ENCODE peak calls at places on chromosomes 1 and 21, in seven cellular contexts. H is transverse colon; D is neural progenitor cell; A is heart left ventricle; F is CD8-positive, alpha-beta memory T cell; W is tibial nerve; E is heart right ventricle. L is an unnamed sample.

GRCh38 chr1:8822383-8823294 is 5.2 kb upstream of the RERE start:
- DNase-seq in H (no peak), D (no peak), A (peak; percentile 26), F (no peak), W (peak; percentile 43), E (no peak), L (no peak)

GRCh38 chr1:65924471-65924870 is 131.8 kb downstream of the PDE4B start:
- DNase-seq in H (no peak), D (no peak), A (no peak), F (no peak), W (no peak), E (no peak), L (peak; percentile 65)

GRCh38 chr1:11337536-11338350 is 64.7 kb downstream of the UBIAD1 start:
- DNase-seq in H (peak; percentile 40), D (peak; percentile 81), A (peak; percentile 28), F (peak; percentile 43), W (peak; percentile 14), E (peak; percentile 33), L (no peak)

GRCh38 chr1:64183985-64184440 is 19.4 kb upstream of the UBE2U start:
- DNase-seq in H (no peak), D (no peak), A (no peak), F (no peak), W (no peak), E (no peak), L (peak; percentile 89)

GRCh38 chr1:94323311-94324167 is 86.2 kb upstream of the ARHGAP29 start:
- DNase-seq in H (no peak), D (no peak), A (no peak), F (no peak), W (no peak), E (no peak), L (no peak)

GRCh38 chr1:60622486-60622885 is 459.9 kb upstream of the NFIA start:
- DNase-seq in H (no peak), D (no peak), A (no peak), F (no peak), W (no peak), E (no peak), L (no peak)

GRCh38 chr1:192654607-192655389 is 18.9 kb downstream of the RGS13 start:
- DNase-seq in H (no peak), D (no peak), A (no peak), F (no peak), W (no peak), E (no peak), L (no peak)

GRCh38 chr1:46969014-46969619 is 27.8 kb upstream of the CYP4A11 start:
- DNase-seq in H (no peak), D (no peak), A (no peak), F (no peak), W (no peak), E (no peak), L (no peak)

GRCh38 chr1:1895456-1896333 is 4.8 kb upstream of the GNB1 start:
- DNase-seq in H (no peak), D (no peak), A (no peak), F (no peak), W (no peak), E (no peak), L (no peak)

GRCh38 chr21:32578107-32578691 is 7.1 kb downstream of the TCP10L start:
- DNase-seq in H (peak; percentile 34), D (peak; percentile 71), A (no peak), F (peak; percentile 17), W (no peak), E (no peak), L (no peak)

GRCh38 chr1:19840228-19840627 is 25.1 kb upstream of the RNF186 start:
- DNase-seq in H (no peak), D (no peak), A (no peak), F (no peak), W (no peak), E (no peak), L (no peak)

GRCh38 chr1:6141601-6142000 is 38.5 kb downstream of the CHD5 start:
- DNase-seq in H (no peak), D (peak; percentile 43), A (no peak), F (no peak), W (no peak), E (peak; percentile 1), L (no peak)

GRCh38 chr1:243443557-243443956 is 187.7 kb downstream of the SDCCAG8 start:
- DNase-seq in H (no peak), D (no peak), A (no peak), F (no peak), W (no peak), E (no peak), L (no peak)

GRCh38 chr1:205775717-205776056 is 405 bp upstream of the RAB29 start:
- DNase-seq in H (no peak), D (no peak), A (no peak), F (no peak), W (peak; percentile 61), E (no peak), L (no peak)

GRCh38 chr1:234960722-234961467 is 167.7 kb downstream of the TOMM20 start:
- DNase-seq in H (peak; percentile 77), D (no peak), A (no peak), F (no peak), W (no peak), E (no peak), L (peak; percentile 51)

GRCh38 chr1:170321113-170321512 is 175.4 kb downstream of the NTMT2 start:
- DNase-seq in H (no peak), D (no peak), A (no peak), F (no peak), W (no peak), E (no peak), L (no peak)

GRCh38 chr1:22772054-22772453 is 61.4 kb downstream of the EPHB2 start:
- DNase-seq in H (no peak), D (no peak), A (no peak), F (no peak), W (no peak), E (no peak), L (no peak)

GRCh38 chr1:113784104-113784779 is 25.0 kb upstream of the PHTF1 start:
- DNase-seq in H (no peak), D (no peak), A (no peak), F (peak; percentile 27), W (no peak), E (no peak), L (no peak)

GRCh38 chr1:229027622-229028182 is 243.2 kb upstream of the RAB4A start:
- DNase-seq in H (peak; percentile 34), D (peak; percentile 94), A (no peak), F (no peak), W (peak; percentile 66), E (no peak), L (no peak)

GRCh38 chr1:118884946-118885345 is 103.2 kb downstream of the TBX15 start:
- DNase-seq in H (no peak), D (no peak), A (no peak), F (no peak), W (no peak), E (no peak), L (no peak)

DNA sequence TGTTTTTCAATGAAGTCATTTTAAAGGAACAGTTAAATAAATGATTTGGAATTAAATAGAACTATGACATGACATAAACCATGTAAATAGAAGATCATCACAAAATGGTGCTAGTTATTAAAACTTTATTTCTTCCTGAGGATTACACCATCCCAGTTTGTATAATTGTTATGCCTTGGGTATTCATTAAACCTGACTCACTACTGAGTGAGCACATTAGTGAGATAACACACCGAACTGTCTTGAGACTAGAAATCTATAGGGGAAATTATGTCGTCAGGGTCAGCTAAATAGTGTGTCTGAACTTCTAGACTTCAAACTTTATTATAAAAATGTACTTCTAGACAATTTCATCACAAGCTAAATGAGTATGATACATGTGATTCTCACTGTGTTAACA is 189.4 kb downstream of the NCAM2 start:
- DNase-seq in H (no peak), D (no peak), A (no peak), F (no peak), W (no peak), E (no peak), L (no peak)
- H3K27ac ChIP-seq in H (no peak overlapping the region), D (no peak overlapping the region), A (no peak overlapping the region), F (no peak overlapping the region), W (no peak overlapping the region), E (no peak overlapping the region), L (no peak overlapping the region)

GRCh38 chr1:153360190-153360589 is 2.5 kb downstream of the S100A9 start:
- DNase-seq in H (no peak), D (no peak), A (no peak), F (no peak), W (no peak), E (no peak), L (no peak)
- H3K27ac ChIP-seq in H (no peak overlapping the region), D (no peak overlapping the region), A (no peak overlapping the region), F (no peak overlapping the region), W (no peak overlapping the region), E (no peak overlapping the region), L (peak overlapping the region; percentile 15)

GRCh38 chr21:34970566-34970965 is 78.5 kb downstream of the RUNX1 start:
- DNase-seq in H (no peak), D (no peak), A (no peak), F (no peak), W (no peak), E (no peak), L (no peak)
- H3K27ac ChIP-seq in H (no peak overlapping the region), D (no peak overlapping the region), A (no peak overlapping the region), F (no peak overlapping the region), W (no peak overlapping the region), E (no peak overlapping the region), L (no peak overlapping the region)

DNA sequence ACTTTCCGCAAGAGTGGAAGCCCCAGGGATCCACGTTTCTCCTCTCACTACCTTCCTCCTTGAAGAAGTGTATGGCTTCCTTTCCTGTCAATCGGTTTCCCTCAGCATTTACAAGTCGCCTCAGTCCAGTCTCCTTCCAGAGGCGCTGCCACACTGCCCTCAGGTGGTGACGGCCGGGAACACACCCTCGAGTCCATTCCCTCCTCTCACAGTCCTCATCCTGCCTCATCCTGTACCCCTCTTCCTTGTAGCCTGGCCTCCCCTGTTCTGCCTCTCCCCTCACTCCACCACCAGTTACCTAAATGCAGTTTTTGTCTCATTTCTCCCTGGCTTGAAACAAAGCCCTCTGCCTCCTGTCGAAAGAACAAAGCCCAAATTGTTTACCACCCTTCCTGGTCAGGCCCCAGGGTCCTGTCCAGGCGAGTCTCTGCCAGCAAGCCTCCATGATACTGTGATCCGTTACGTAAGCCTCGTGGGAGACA is 23.2 kb upstream of the LSM10 start:
- DNase-seq in H (peak; percentile 93), D (peak; percentile 87), A (peak; percentile 86), F (peak; percentile 76), W (peak; percentile 93), E (peak; percentile 91), L (peak; percentile 43)
- H3K27ac ChIP-seq in H (peak overlapping the region; percentile 50), D (no peak overlapping the region), A (no peak overlapping the region), F (no peak overlapping the region), W (peak overlapping the region; percentile 57), E (no peak overlapping the region), L (no peak overlapping the region)

DNA sequence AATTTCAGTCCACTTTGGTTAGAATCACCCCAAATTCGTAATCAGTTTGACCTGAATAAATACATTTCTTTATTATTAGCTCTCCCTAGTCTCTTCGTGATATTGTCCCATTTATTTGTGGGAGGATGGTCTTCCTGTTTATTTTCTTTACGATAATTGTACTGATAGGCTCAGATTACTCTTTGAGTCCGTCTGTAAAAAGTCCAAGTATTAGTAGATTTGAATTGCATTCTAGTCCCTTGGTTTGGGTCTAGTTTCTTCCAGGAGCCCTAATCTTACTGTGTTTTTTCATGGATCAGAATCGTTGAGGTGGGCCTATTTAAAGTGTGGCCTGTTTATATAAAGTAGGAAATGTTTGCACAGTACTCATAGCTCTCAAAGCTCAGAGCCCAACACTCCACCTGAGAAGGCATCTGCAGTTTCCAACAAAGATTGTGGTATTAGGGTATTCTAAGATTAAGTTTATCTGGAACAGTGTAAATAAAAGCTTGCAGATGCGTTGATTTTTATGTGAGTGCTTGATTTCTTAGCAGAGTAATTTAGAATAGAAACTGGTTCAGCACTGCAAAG is 33.1 kb downstream of the MAP3K21 start:
- DNase-seq in H (no peak), D (no peak), A (no peak), F (no peak), W (no peak), E (no peak), L (no peak)
- H3K27ac ChIP-seq in H (no peak overlapping the region), D (no peak overlapping the region), A (no peak overlapping the region), F (no peak overlapping the region), W (no peak overlapping the region), E (no peak overlapping the region), L (no peak overlapping the region)

GRCh38 chr1:59163268-59164092 is 133.4 kb upstream of the FGGY start:
- DNase-seq in H (no peak), D (no peak), A (no peak), F (no peak), W (no peak), E (no peak), L (peak; percentile 16)
- H3K27ac ChIP-seq in H (no peak overlapping the region), D (no peak overlapping the region), A (no peak overlapping the region), F (no peak overlapping the region), W (no peak overlapping the region), E (no peak overlapping the region), L (peak overlapping the region; percentile 9)